ENCODE peak calls at places on chromosomes 1 and 21, in six cellular contexts. One of them, this sample, is unnamed.

GRCh38 chr21:25457411-25457810 is 149.9 kb downstream of the MRPL39 start:
- DNase-seq in nucleus accumbens: no peak
- DNase-seq in GM12865: peak; percentile 87
- DNase-seq in progenitor cell of endocrine pancreas: no peak
- DNase-seq in right cardiac atrium: no peak
- DNase-seq in mesothelial cell of epicardium: no peak
- DNase-seq in this sample: no peak

GRCh38 chr1:161367684-161368398 is at the start of gene CFAP126:
- DNase-seq in nucleus accumbens: peak; percentile 15
- DNase-seq in GM12865: peak; percentile 81
- DNase-seq in progenitor cell of endocrine pancreas: no peak
- DNase-seq in right cardiac atrium: peak; percentile 82
- DNase-seq in mesothelial cell of epicardium: no peak
- DNase-seq in this sample: peak; percentile 59

GRCh38 chr1:227899141-227899819 is 48.5 kb downstream of the WNT9A start:
- DNase-seq in nucleus accumbens: no peak
- DNase-seq in GM12865: no peak
- DNase-seq in progenitor cell of endocrine pancreas: no peak
- DNase-seq in right cardiac atrium: peak; percentile 39
- DNase-seq in mesothelial cell of epicardium: peak; percentile 4
- DNase-seq in this sample: no peak

GRCh38 chr1:8603220-8603616 is 214.2 kb downstream of the RERE start:
- DNase-seq in nucleus accumbens: no peak
- DNase-seq in GM12865: no peak
- DNase-seq in progenitor cell of endocrine pancreas: no peak
- DNase-seq in right cardiac atrium: no peak
- DNase-seq in mesothelial cell of epicardium: no peak
- DNase-seq in this sample: no peak

GRCh38 chr1:234188454-234188792 is 184.8 kb upstream of the COA6 start:
- DNase-seq in nucleus accumbens: no peak
- DNase-seq in GM12865: peak; percentile 15
- DNase-seq in progenitor cell of endocrine pancreas: no peak
- DNase-seq in right cardiac atrium: no peak
- DNase-seq in mesothelial cell of epicardium: no peak
- DNase-seq in this sample: no peak

GRCh38 chr1:114152211-114153050 is 1.2 kb downstream of the SYT6 start:
- DNase-seq in nucleus accumbens: no peak
- DNase-seq in GM12865: no peak
- DNase-seq in progenitor cell of endocrine pancreas: peak; percentile 47
- DNase-seq in right cardiac atrium: peak; percentile 80
- DNase-seq in mesothelial cell of epicardium: peak; percentile 37
- DNase-seq in this sample: peak; percentile 53

GRCh38 chr1:209191242-209191626 is 392.3 kb upstream of the CAMK1G start:
- DNase-seq in nucleus accumbens: no peak
- DNase-seq in GM12865: no peak
- DNase-seq in progenitor cell of endocrine pancreas: no peak
- DNase-seq in right cardiac atrium: no peak
- DNase-seq in mesothelial cell of epicardium: no peak
- DNase-seq in this sample: no peak

GRCh38 chr1:152859696-152860095 is at the start of gene LCE7A:
- DNase-seq in nucleus accumbens: no peak
- DNase-seq in GM12865: no peak
- DNase-seq in progenitor cell of endocrine pancreas: no peak
- DNase-seq in right cardiac atrium: no peak
- DNase-seq in mesothelial cell of epicardium: no peak
- DNase-seq in this sample: no peak

GRCh38 chr1:13550663-13551062 is 33.0 kb upstream of the PDPN start:
- DNase-seq in nucleus accumbens: no peak
- DNase-seq in GM12865: no peak
- DNase-seq in progenitor cell of endocrine pancreas: no peak
- DNase-seq in right cardiac atrium: no peak
- DNase-seq in mesothelial cell of epicardium: no peak
- DNase-seq in this sample: no peak

GRCh38 chr1:168709896-168710305 is 19.1 kb downstream of the DPT start:
- DNase-seq in nucleus accumbens: no peak
- DNase-seq in GM12865: no peak
- DNase-seq in progenitor cell of endocrine pancreas: no peak
- DNase-seq in right cardiac atrium: no peak
- DNase-seq in mesothelial cell of epicardium: no peak
- DNase-seq in this sample: no peak

GRCh38 chr1:192635041-192635440 is 906 bp upstream of the RGS13 start:
- DNase-seq in nucleus accumbens: no peak
- DNase-seq in GM12865: no peak
- DNase-seq in progenitor cell of endocrine pancreas: no peak
- DNase-seq in right cardiac atrium: no peak
- DNase-seq in mesothelial cell of epicardium: no peak
- DNase-seq in this sample: no peak

GRCh38 chr1:1318131-1318652 is 6.3 kb downstream of the INTS11 start:
- DNase-seq in nucleus accumbens: no peak
- DNase-seq in GM12865: no peak
- DNase-seq in progenitor cell of endocrine pancreas: no peak
- DNase-seq in right cardiac atrium: peak; percentile 88
- DNase-seq in mesothelial cell of epicardium: no peak
- DNase-seq in this sample: peak; percentile 84

GRCh38 chr1:183101841-183102276 is 78.6 kb downstream of the LAMC1 start:
- DNase-seq in nucleus accumbens: no peak
- DNase-seq in GM12865: peak; percentile 37
- DNase-seq in progenitor cell of endocrine pancreas: no peak
- DNase-seq in right cardiac atrium: peak; percentile 62
- DNase-seq in mesothelial cell of epicardium: no peak
- DNase-seq in this sample: no peak

GRCh38 chr1:10319750-10320149 is 79.1 kb upstream of the PGD start:
- DNase-seq in nucleus accumbens: no peak
- DNase-seq in GM12865: no peak
- DNase-seq in progenitor cell of endocrine pancreas: no peak
- DNase-seq in right cardiac atrium: no peak
- DNase-seq in mesothelial cell of epicardium: no peak
- DNase-seq in this sample: no peak